ENCODE peak calls at places on chromosomes 3 and 15, in nine cellular contexts. W is T-helper 9 cell; N is stomach; H is RWPE1; F is activated T-cell treated with anti-CD3 and anti-CD28 coated beads, Interleukin-2, amount 50 U/mL, for 72 hours; Y is dorsolateral prefrontal cortex; P is OCI-LY7; L is COR-L47; S is HFFc6. Z is an unnamed sample.

GRCh38 chr3:31184257-31185003 is 290.0 kb upstream of the GADL1 start:
- DNase-seq in W (no peak), N (no peak), H (no peak), F (no peak), Y (no peak), P (no peak), L (no peak), S (no peak), Z (no peak)

GRCh38 chr3:49673715-49674490 is at the start of gene APEH:
- DNase-seq in W (peak), N (peak), H (peak), F (peak), Y (peak), P (peak), L (no peak), S (peak), Z (no peak)

GRCh38 chr3:77038468-77038927 is 1.4 kb upstream of the ROBO2 start:
- DNase-seq in W (no peak), N (peak), H (peak), F (no peak), Y (peak), P (no peak), L (peak), S (peak), Z (peak)

GRCh38 chr15:39135989-39136388 is 444.9 kb upstream of the THBS1 start:
- DNase-seq in W (no peak), N (no peak), H (no peak), F (no peak), Y (no peak), P (no peak), L (no peak), S (peak), Z (no peak)

GRCh38 chr3:19489936-19490335 is 341.6 kb downstream of the KCNH8 start:
- DNase-seq in W (no peak), N (no peak), H (no peak), F (no peak), Y (no peak), P (no peak), L (no peak), S (no peak), Z (no peak)

GRCh38 chr3:42118762-42119361 is 27.7 kb downstream of the TRAK1 start:
- DNase-seq in W (no peak), N (peak), H (peak), F (peak), Y (peak), P (peak), L (peak), S (peak), Z (peak)

GRCh38 chr15:70375006-70375409 is 277.3 kb upstream of the TLE3 start:
- DNase-seq in W (no peak), N (no peak), H (peak), F (no peak), Y (no peak), P (no peak), L (peak), S (peak), Z (peak)

GRCh38 chr15:77804210-77804609 is 171.5 kb upstream of the LINGO1 start:
- DNase-seq in W (no peak), N (no peak), H (no peak), F (no peak), Y (no peak), P (no peak), L (no peak), S (no peak), Z (no peak)

GRCh38 chr3:32018723-32019564 is 37.4 kb downstream of the ZNF860 start:
- DNase-seq in W (no peak), N (no peak), H (peak), F (peak), Y (no peak), P (peak), L (peak), S (peak), Z (peak)

GRCh38 chr3:113535898-113536297 is 3.5 kb downstream of the SIDT1 start:
- DNase-seq in W (no peak), N (no peak), H (no peak), F (no peak), Y (no peak), P (no peak), L (no peak), S (no peak), Z (no peak)

GRCh38 chr15:89439764-89440163 is 56.6 kb downstream of the RHCG start:
- DNase-seq in W (no peak), N (no peak), H (no peak), F (no peak), Y (no peak), P (no peak), L (no peak), S (no peak), Z (no peak)

GRCh38 chr15:81863157-81863556 is 182.7 kb downstream of the MEX3B start:
- DNase-seq in W (no peak), N (no peak), H (no peak), F (no peak), Y (no peak), P (no peak), L (no peak), S (peak), Z (no peak)